ENCODE peak calls at places on chromosomes 4 and X, in five cellular contexts. One of them, this sample, is unnamed.

GRCh38 chr4:48483006-48483776 is at the start of gene SLC10A4:
- DNase-seq in CD4-positive, alpha-beta memory T cell: no peak
- DNase-seq in activated effector memory CD4-positive, alpha-beta T cell treated with Interleukin-2 at 50 U/mL for 16 hours: no peak
- DNase-seq in fibroblast of pulmonary artery: no peak
- DNase-seq in T-helper 2 cell: no peak
- DNase-seq in this sample: no peak

GRCh38 chr4:8373973-8374545 is 66.5 kb downstream of the ACOX3 start:
- DNase-seq in fibroblast of pulmonary artery: no peak
- DNase-seq in T-helper 2 cell: no peak
- DNase-seq in activated effector memory CD4-positive, alpha-beta T cell treated with Interleukin-2 at 50 U/mL for 16 hours: no peak
- DNase-seq in CD4-positive, alpha-beta memory T cell: no peak
- DNase-seq in this sample: no peak

GRCh38 chrX:27307546-27307945 is 155.6 kb downstream of the PPP4R3C start:
- DNase-seq in activated effector memory CD4-positive, alpha-beta T cell treated with Interleukin-2 at 50 U/mL for 16 hours: no peak
- DNase-seq in CD4-positive, alpha-beta memory T cell: no peak
- DNase-seq in fibroblast of pulmonary artery: no peak
- DNase-seq in T-helper 2 cell: no peak
- DNase-seq in this sample: no peak

GRCh38 chr4:79862842-79863241 is 210.2 kb downstream of the ANTXR2 start:
- DNase-seq in activated effector memory CD4-positive, alpha-beta T cell treated with Interleukin-2 at 50 U/mL for 16 hours: no peak
- DNase-seq in fibroblast of pulmonary artery: no peak
- DNase-seq in CD4-positive, alpha-beta memory T cell: no peak
- DNase-seq in T-helper 2 cell: no peak
- DNase-seq in this sample: no peak

GRCh38 chr4:156976147-156976546 is 4.5 kb upstream of the PDGFC start:
- DNase-seq in CD4-positive, alpha-beta memory T cell: no peak
- DNase-seq in T-helper 2 cell: no peak
- DNase-seq in activated effector memory CD4-positive, alpha-beta T cell treated with Interleukin-2 at 50 U/mL for 16 hours: no peak
- DNase-seq in fibroblast of pulmonary artery: peak
- DNase-seq in this sample: no peak

GRCh38 chrX:14920196-14920595 is 47.0 kb downstream of the MOSPD2 start:
- DNase-seq in CD4-positive, alpha-beta memory T cell: no peak
- DNase-seq in fibroblast of pulmonary artery: peak
- DNase-seq in activated effector memory CD4-positive, alpha-beta T cell treated with Interleukin-2 at 50 U/mL for 16 hours: no peak
- DNase-seq in T-helper 2 cell: no peak
- DNase-seq in this sample: no peak

GRCh38 chr4:3343358-3343757 is 50.5 kb downstream of the RGS12 start:
- DNase-seq in CD4-positive, alpha-beta memory T cell: no peak
- DNase-seq in fibroblast of pulmonary artery: no peak
- DNase-seq in activated effector memory CD4-positive, alpha-beta T cell treated with Interleukin-2 at 50 U/mL for 16 hours: no peak
- DNase-seq in T-helper 2 cell: no peak
- DNase-seq in this sample: no peak

GRCh38 chr4:155820887-155821529 is 45.1 kb downstream of the ASIC5 start:
- DNase-seq in activated effector memory CD4-positive, alpha-beta T cell treated with Interleukin-2 at 50 U/mL for 16 hours: no peak
- DNase-seq in CD4-positive, alpha-beta memory T cell: no peak
- DNase-seq in fibroblast of pulmonary artery: no peak
- DNase-seq in T-helper 2 cell: no peak
- DNase-seq in this sample: no peak

GRCh38 chr4:11741190-11741652 is 312.5 kb upstream of the HS3ST1 start:
- DNase-seq in T-helper 2 cell: no peak
- DNase-seq in fibroblast of pulmonary artery: no peak
- DNase-seq in activated effector memory CD4-positive, alpha-beta T cell treated with Interleukin-2 at 50 U/mL for 16 hours: no peak
- DNase-seq in CD4-positive, alpha-beta memory T cell: no peak
- DNase-seq in this sample: no peak

GRCh38 chrX:153643431-153644351 is 3.3 kb upstream of the DUSP9 start:
- DNase-seq in CD4-positive, alpha-beta memory T cell: no peak
- DNase-seq in activated effector memory CD4-positive, alpha-beta T cell treated with Interleukin-2 at 50 U/mL for 16 hours: no peak
- DNase-seq in T-helper 2 cell: no peak
- DNase-seq in fibroblast of pulmonary artery: no peak
- DNase-seq in this sample: no peak

GRCh38 chrX:108216862-108217571 is 125.4 kb downstream of the ATG4A start:
- DNase-seq in fibroblast of pulmonary artery: peak
- DNase-seq in T-helper 2 cell: no peak
- DNase-seq in activated effector memory CD4-positive, alpha-beta T cell treated with Interleukin-2 at 50 U/mL for 16 hours: no peak
- DNase-seq in CD4-positive, alpha-beta memory T cell: no peak
- DNase-seq in this sample: no peak

GRCh38 chr4:36111180-36111579 is 133.1 kb downstream of the ARAP2 start:
- DNase-seq in T-helper 2 cell: no peak
- DNase-seq in activated effector memory CD4-positive, alpha-beta T cell treated with Interleukin-2 at 50 U/mL for 16 hours: no peak
- DNase-seq in fibroblast of pulmonary artery: peak
- DNase-seq in CD4-positive, alpha-beta memory T cell: no peak
- DNase-seq in this sample: no peak

GRCh38 chrX:10050481-10050880 is 83.3 kb downstream of the CLDN34 start:
- DNase-seq in T-helper 2 cell: no peak
- DNase-seq in activated effector memory CD4-positive, alpha-beta T cell treated with Interleukin-2 at 50 U/mL for 16 hours: no peak
- DNase-seq in CD4-positive, alpha-beta memory T cell: no peak
- DNase-seq in fibroblast of pulmonary artery: peak
- DNase-seq in this sample: no peak

GRCh38 chr4:77856152-77856551 is 6.5 kb upstream of the MRPL1 start:
- DNase-seq in activated effector memory CD4-positive, alpha-beta T cell treated with Interleukin-2 at 50 U/mL for 16 hours: no peak
- DNase-seq in fibroblast of pulmonary artery: no peak
- DNase-seq in CD4-positive, alpha-beta memory T cell: no peak
- DNase-seq in T-helper 2 cell: no peak
- DNase-seq in this sample: no peak

GRCh38 chr4:108979754-108980153 is 216.9 kb upstream of the ETNPPL start:
- DNase-seq in fibroblast of pulmonary artery: peak
- DNase-seq in T-helper 2 cell: no peak
- DNase-seq in activated effector memory CD4-positive, alpha-beta T cell treated with Interleukin-2 at 50 U/mL for 16 hours: no peak
- DNase-seq in CD4-positive, alpha-beta memory T cell: no peak
- DNase-seq in this sample: no peak

GRCh38 chr4:76659103-76659490 is 224.1 kb downstream of the SHROOM3 start:
- DNase-seq in activated effector memory CD4-positive, alpha-beta T cell treated with Interleukin-2 at 50 U/mL for 16 hours: no peak
- DNase-seq in T-helper 2 cell: no peak
- DNase-seq in CD4-positive, alpha-beta memory T cell: no peak
- DNase-seq in fibroblast of pulmonary artery: no peak
- DNase-seq in this sample: no peak

GRCh38 chr4:85677286-85677685 is 202.3 kb downstream of the ARHGAP24 start:
- DNase-seq in activated effector memory CD4-positive, alpha-beta T cell treated with Interleukin-2 at 50 U/mL for 16 hours: no peak
- DNase-seq in T-helper 2 cell: no peak
- DNase-seq in CD4-positive, alpha-beta memory T cell: no peak
- DNase-seq in fibroblast of pulmonary artery: peak
- DNase-seq in this sample: no peak

GRCh38 chr4:167986044-167986443 is 106.3 kb upstream of the ANXA10 start:
- DNase-seq in CD4-positive, alpha-beta memory T cell: no peak
- DNase-seq in activated effector memory CD4-positive, alpha-beta T cell treated with Interleukin-2 at 50 U/mL for 16 hours: no peak
- DNase-seq in T-helper 2 cell: no peak
- DNase-seq in fibroblast of pulmonary artery: no peak
- DNase-seq in this sample: no peak

GRCh38 chr4:79682161-79682560 is 274.1 kb upstream of the GK2 start:
- DNase-seq in activated effector memory CD4-positive, alpha-beta T cell treated with Interleukin-2 at 50 U/mL for 16 hours: no peak
- DNase-seq in fibroblast of pulmonary artery: no peak
- DNase-seq in T-helper 2 cell: no peak
- DNase-seq in CD4-positive, alpha-beta memory T cell: no peak
- DNase-seq in this sample: no peak

GRCh38 chr4:24690436-24690835 is 104.9 kb upstream of the SOD3 start:
- DNase-seq in CD4-positive, alpha-beta memory T cell: no peak
- DNase-seq in fibroblast of pulmonary artery: peak
- DNase-seq in activated effector memory CD4-positive, alpha-beta T cell treated with Interleukin-2 at 50 U/mL for 16 hours: no peak
- DNase-seq in T-helper 2 cell: no peak
- DNase-seq in this sample: no peak

GRCh38 chrX:129737921-129738320 is 858 bp upstream of the XPNPEP2 start:
- DNase-seq in fibroblast of pulmonary artery: no peak
- DNase-seq in T-helper 2 cell: no peak
- DNase-seq in CD4-positive, alpha-beta memory T cell: no peak
- DNase-seq in activated effector memory CD4-positive, alpha-beta T cell treated with Interleukin-2 at 50 U/mL for 16 hours: no peak
- DNase-seq in this sample: no peak

GRCh38 chr4:152900395-152900794 is 35.7 kb upstream of the FHDC1 start:
- DNase-seq in activated effector memory CD4-positive, alpha-beta T cell treated with Interleukin-2 at 50 U/mL for 16 hours: no peak
- DNase-seq in CD4-positive, alpha-beta memory T cell: no peak
- DNase-seq in T-helper 2 cell: no peak
- DNase-seq in fibroblast of pulmonary artery: no peak
- DNase-seq in this sample: no peak

GRCh38 chrX:78011846-78012245 is 42.4 kb upstream of the PGAM4 start:
- DNase-seq in activated effector memory CD4-positive, alpha-beta T cell treated with Interleukin-2 at 50 U/mL for 16 hours: no peak
- DNase-seq in T-helper 2 cell: no peak
- DNase-seq in fibroblast of pulmonary artery: no peak
- DNase-seq in CD4-positive, alpha-beta memory T cell: no peak
- DNase-seq in this sample: no peak

GRCh38 chrX:9644335-9644734 is 121.3 kb downstream of the GPR143 start:
- DNase-seq in CD4-positive, alpha-beta memory T cell: peak
- DNase-seq in activated effector memory CD4-positive, alpha-beta T cell treated with Interleukin-2 at 50 U/mL for 16 hours: peak
- DNase-seq in T-helper 2 cell: peak
- DNase-seq in fibroblast of pulmonary artery: no peak
- DNase-seq in this sample: peak

GRCh38 chrX:131081772-131082755 is 23.9 kb downstream of the ARHGAP36 start:
- DNase-seq in T-helper 2 cell: no peak
- DNase-seq in activated effector memory CD4-positive, alpha-beta T cell treated with Interleukin-2 at 50 U/mL for 16 hours: no peak
- DNase-seq in fibroblast of pulmonary artery: no peak
- DNase-seq in CD4-positive, alpha-beta memory T cell: no peak
- DNase-seq in this sample: no peak

GRCh38 chr4:57048590-57049304 is 61.4 kb downstream of the IGFBP7 start:
- DNase-seq in fibroblast of pulmonary artery: no peak
- DNase-seq in T-helper 2 cell: no peak
- DNase-seq in activated effector memory CD4-positive, alpha-beta T cell treated with Interleukin-2 at 50 U/mL for 16 hours: no peak
- DNase-seq in CD4-positive, alpha-beta memory T cell: no peak
- DNase-seq in this sample: no peak

GRCh38 chr4:8117278-8117682 is 41.3 kb downstream of the ABLIM2 start:
- DNase-seq in T-helper 2 cell: peak
- DNase-seq in CD4-positive, alpha-beta memory T cell: peak
- DNase-seq in activated effector memory CD4-positive, alpha-beta T cell treated with Interleukin-2 at 50 U/mL for 16 hours: no peak
- DNase-seq in fibroblast of pulmonary artery: peak
- DNase-seq in this sample: no peak